ENCODE peak calls at places on chromosomes 12 and 14, in eight cellular contexts. O, G, X, L, S, E, K and Z are unnamed samples.

GRCh38 chr12:22598763-22599161 is 26.2 kb upstream of the ETNK1 start:
- DNase-seq in X (no peak), E (no peak), G (no peak), L (no peak), O (no peak), S (no peak), K (no peak), Z (no peak)

GRCh38 chr14:92505826-92506225 is 7.8 kb upstream of the RIN3 start:
- DNase-seq in G (no peak), S (no peak), O (no peak), X (no peak), L (no peak), K (no peak), E (no peak), Z (no peak)

GRCh38 chr12:87329076-87329863 is 699.9 kb downstream of the C12orf50 start:
- DNase-seq in E (no peak), K (no peak), S (no peak), X (no peak), O (no peak), L (no peak), G (no peak), Z (peak)

GRCh38 chr12:75922944-75923642 is 108.5 kb downstream of the PHLDA1 start:
- DNase-seq in S (no peak), G (no peak), O (no peak), X (no peak), E (no peak), L (no peak), K (no peak), Z (no peak)

GRCh38 chr14:104545151-104545931 is 34.2 kb upstream of the C14orf180 start:
- DNase-seq in X (peak), L (no peak), E (no peak), O (no peak), S (no peak), K (peak), G (no peak), Z (no peak)

GRCh38 chr12:51910168-51910567 is 2.9 kb downstream of the ACVRL1 start:
- DNase-seq in X (peak), L (peak), E (no peak), K (no peak), O (no peak), S (no peak), G (no peak), Z (no peak)

GRCh38 chr12:20368653-20369163 is 371 bp downstream of the PDE3A start:
- DNase-seq in X (peak), K (peak), E (no peak), G (peak), L (peak), S (no peak), O (peak), Z (peak)

GRCh38 chr14:22088614-22089359 is 415.2 kb upstream of the OR4E1 start:
- DNase-seq in S (no peak), X (no peak), G (no peak), K (no peak), L (peak), E (no peak), O (peak), Z (peak)

GRCh38 chr12:66036317-66036716 is 94.2 kb downstream of the LLPH start:
- DNase-seq in G (peak), O (peak), S (peak), L (peak), K (no peak), X (no peak), E (no peak), Z (peak)

GRCh38 chr14:84825481-84825880 is 704.5 kb upstream of the FLRT2 start:
- DNase-seq in S (no peak), X (no peak), G (peak), K (no peak), L (peak), O (peak), E (no peak), Z (no peak)

GRCh38 chr12:67797316-67797741 is 148.8 kb downstream of the DYRK2 start:
- DNase-seq in K (no peak), L (no peak), G (no peak), E (no peak), S (peak), X (no peak), O (no peak), Z (peak)

GRCh38 chr12:42893802-42894201 is 304.3 kb upstream of the PRICKLE1 start:
- DNase-seq in E (no peak), X (no peak), O (peak), G (no peak), S (no peak), L (peak), K (no peak), Z (no peak)

GRCh38 chr12:95959107-95959506 is 16.0 kb downstream of the AMDHD1 start:
- DNase-seq in X (no peak), S (no peak), G (no peak), E (no peak), L (peak), K (no peak), O (peak), Z (peak)

GRCh38 chr12:50174971-50175715 is 8.0 kb upstream of the CERS5 start:
- DNase-seq in E (no peak), O (peak), G (peak), K (no peak), X (peak), S (no peak), L (peak), Z (peak)

GRCh38 chr12:65209655-65210043 is 40.3 kb downstream of the LEMD3 start:
- DNase-seq in O (no peak), E (no peak), G (no peak), L (peak), S (no peak), X (no peak), K (no peak), Z (peak)

GRCh38 chr12:20567413-20567812 is 127.7 kb upstream of the SLCO1C1 start:
- DNase-seq in L (peak), E (no peak), X (no peak), S (no peak), O (no peak), K (no peak), G (no peak), Z (peak)

GRCh38 chr12:63977441-63977840 is 132.9 kb downstream of the SRGAP1 start:
- DNase-seq in E (no peak), G (no peak), X (no peak), K (no peak), O (no peak), S (no peak), L (no peak), Z (no peak)

GRCh38 chr14:25394791-25395391 is 344.9 kb upstream of the STXBP6 start:
- DNase-seq in E (no peak), X (no peak), L (no peak), K (no peak), G (no peak), S (no peak), O (no peak), Z (no peak)

GRCh38 chr12:57085999-57086950 is 2.6 kb upstream of the NAB2 start:
- DNase-seq in G (peak), X (peak), S (peak), E (peak), K (peak), L (peak), O (peak), Z (peak)

GRCh38 chr14:105479438-105480164 is 5.0 kb downstream of the CRIP2 start:
- DNase-seq in K (peak), X (no peak), O (no peak), G (no peak), E (no peak), L (no peak), S (no peak), Z (no peak)

GRCh38 chr14:57851354-57851753 is 14.5 kb downstream of the SLC35F4 start:
- DNase-seq in K (no peak), E (no peak), X (no peak), S (no peak), L (no peak), G (no peak), O (no peak), Z (no peak)

GRCh38 chr12:20508362-20508761 is 140.0 kb downstream of the PDE3A start:
- DNase-seq in X (no peak), O (no peak), L (peak), G (no peak), S (no peak), E (no peak), K (no peak), Z (peak)

GRCh38 chr12:22282283-22282682 is 52.2 kb downstream of the ST8SIA1 start:
- DNase-seq in L (peak), O (peak), S (no peak), K (no peak), X (no peak), E (no peak), G (peak), Z (peak)

DNA sequence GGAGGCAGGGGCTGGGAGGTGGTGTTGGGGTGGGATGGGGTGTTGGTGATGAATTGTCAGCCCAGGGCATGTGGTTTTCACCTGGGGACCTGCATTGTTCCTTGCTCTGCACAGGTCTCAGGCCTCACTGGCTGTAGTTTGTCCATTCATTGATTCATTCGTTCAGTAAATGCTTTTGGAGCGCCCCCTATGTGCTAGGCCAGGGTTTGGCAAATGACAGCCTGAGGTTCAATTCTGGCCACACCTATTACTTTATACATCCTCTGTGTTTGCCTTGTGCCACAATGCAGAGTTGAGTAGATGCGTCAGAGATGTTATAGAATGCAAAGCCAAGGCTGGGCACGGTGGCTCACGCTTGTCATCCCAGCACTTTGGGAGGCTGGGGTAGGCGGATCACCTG is 4.7 kb downstream of the ADCK1 start:
- DNase-seq in X (no peak), L (peak), E (no peak), G (no peak), O (no peak), S (no peak), K (no peak), Z (peak)
- TF ChIP-seq CTCF in X (no peak), L (peak), E (no peak), G (peak), O (peak), S (no peak), K (no peak), Z (peak)

DNA sequence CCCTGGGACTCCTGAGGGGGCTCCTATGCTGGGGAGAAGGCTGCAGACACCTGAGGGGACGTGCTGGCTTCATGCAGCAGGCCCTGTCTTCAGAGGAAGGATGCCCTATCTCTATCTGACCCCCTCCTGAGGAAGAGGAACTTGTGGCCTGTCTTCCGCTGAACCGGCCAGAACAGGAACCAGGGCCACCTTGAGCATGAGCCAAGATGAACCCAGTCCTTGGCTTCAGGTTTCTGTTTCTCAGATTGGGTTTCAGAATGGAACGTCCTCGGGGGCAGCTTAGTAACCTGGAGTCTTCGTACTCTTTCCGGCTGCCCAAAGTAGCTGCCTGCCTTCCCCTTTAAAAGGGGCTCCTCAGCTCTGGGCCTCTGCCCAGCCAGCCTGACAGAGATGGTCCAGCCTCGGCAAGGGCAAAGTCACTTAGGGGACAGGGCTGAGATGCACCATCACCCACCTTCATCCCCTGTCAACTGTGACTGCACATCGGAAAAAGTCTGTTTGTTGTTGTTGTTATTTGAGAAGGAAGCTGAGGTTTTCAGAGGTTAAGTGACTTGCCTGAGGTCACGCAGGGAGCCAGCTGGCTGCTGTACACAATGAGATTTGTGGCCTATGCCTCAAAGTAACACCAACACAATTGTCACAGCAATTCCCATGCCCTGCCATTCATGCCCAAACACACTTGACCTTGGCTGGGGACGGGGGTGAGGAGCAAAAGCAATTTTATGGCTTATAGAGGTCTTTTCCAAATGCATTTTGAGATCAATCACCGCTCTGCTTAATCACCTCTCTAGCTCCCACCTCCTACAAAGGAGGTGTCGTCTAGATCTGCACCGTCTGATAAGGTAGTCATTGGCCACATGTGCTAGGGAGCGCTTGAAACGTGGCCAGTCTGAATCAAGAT is 13.4 kb downstream of the ASB2 start:
- DNase-seq in S (peak), E (no peak), G (no peak), O (no peak), X (no peak), L (peak), K (peak), Z (no peak)
- H3K4me3 ChIP-seq in S (peak), E (no peak), G (no peak), O (no peak), X (no peak), L (no peak), K (no peak), Z (no peak)

DNA sequence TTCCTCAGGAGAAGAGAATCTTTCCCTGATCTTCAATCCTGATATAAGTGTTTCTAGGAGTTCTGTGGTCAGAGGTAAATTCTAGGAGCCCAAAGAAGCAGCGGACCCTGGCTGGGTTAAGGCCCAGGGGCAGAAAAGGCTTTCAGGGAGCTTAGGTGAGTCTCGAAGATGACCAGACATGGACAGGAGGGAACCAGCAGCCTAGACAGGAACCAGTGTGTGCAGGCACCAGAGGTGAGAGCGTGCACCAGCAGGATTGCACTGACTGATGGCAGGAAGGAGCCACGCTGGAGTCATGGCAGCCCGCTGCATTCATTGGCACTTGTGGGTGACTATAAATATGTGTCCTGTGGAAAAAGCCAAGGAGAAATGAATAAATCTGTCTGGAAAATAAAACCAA is 489.9 kb downstream of the BCL11B start:
- DNase-seq in O (no peak), K (no peak), X (no peak), G (no peak), S (no peak), L (no peak), E (no peak), Z (no peak)
- TF ChIP-seq CTCF in O (no peak), K (no peak), X (no peak), G (no peak), S (no peak), L (no peak), E (no peak), Z (no peak)

GRCh38 chr14:102593841-102594170 is 1.4 kb downstream of the RCOR1 start:
- DNase-seq in G (no peak), L (peak), S (no peak), O (peak), X (no peak), E (no peak), K (no peak), Z (peak)

GRCh38 chr14:102591372-102591943 is 991 bp upstream of the RCOR1 start:
- DNase-seq in L (peak), K (peak), O (peak), S (peak), G (no peak), X (peak), E (peak), Z (no peak)

GRCh38 chr14:102590667-102591099 is 1.8 kb upstream of the RCOR1 start:
- DNase-seq in O (peak), G (peak), L (peak), S (peak), K (no peak), E (peak), X (no peak), Z (peak)

GRCh38 chr14:102592969-102593840 is 756 bp downstream of the RCOR1 start:
- DNase-seq in O (peak), X (peak), E (peak), G (no peak), S (peak), L (peak), K (peak), Z (peak)

GRCh38 chr14:102591944-102592772 is at the start of gene RCOR1:
- DNase-seq in G (peak), L (peak), S (peak), K (peak), E (peak), O (peak), X (peak), Z (peak)
- H3K4me3 ChIP-seq in G (peak), L (peak), S (peak), K (peak), E (peak), O (peak), X (peak), Z (peak)

GRCh38 chr14:81301813-81302212 is 81.1 kb upstream of the GTF2A1 start:
- DNase-seq in E (no peak), S (peak), G (no peak), X (no peak), O (no peak), K (no peak), L (no peak), Z (no peak)

GRCh38 chr14:81298911-81299310 is 78.2 kb upstream of the GTF2A1 start:
- DNase-seq in L (no peak), X (no peak), E (no peak), O (no peak), G (no peak), K (no peak), S (no peak), Z (no peak)

GRCh38 chr14:81302613-81303012 is 81.9 kb upstream of the GTF2A1 start:
- DNase-seq in E (no peak), L (no peak), S (no peak), K (no peak), X (no peak), G (no peak), O (no peak), Z (no peak)

GRCh38 chr14:81303258-81303935 is 82.6 kb upstream of the GTF2A1 start:
- DNase-seq in E (peak), S (peak), K (peak), O (no peak), X (peak), L (no peak), G (no peak), Z (no peak)

DNA sequence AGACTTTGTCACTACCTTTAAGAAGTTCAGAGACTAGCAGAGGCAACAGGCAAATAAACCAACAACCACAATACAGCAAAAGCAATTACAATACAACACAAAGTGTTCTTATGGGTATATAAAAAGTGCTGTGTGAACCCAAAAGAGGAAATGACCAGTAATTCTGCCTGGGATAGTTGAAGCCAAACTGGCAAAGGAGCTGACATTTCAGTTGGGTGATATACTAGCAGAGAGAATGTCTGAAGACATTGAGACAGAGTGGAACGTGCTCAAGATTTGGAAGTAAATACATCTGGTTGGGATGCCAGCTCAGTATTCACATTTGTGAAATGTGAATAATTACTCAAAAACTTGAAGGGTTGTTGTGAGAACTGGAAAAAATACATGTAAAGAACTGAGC is 80.6 kb upstream of the GTF2A1 start:
- DNase-seq in X (no peak), S (no peak), O (no peak), L (no peak), K (no peak), G (no peak), E (no peak), Z (no peak)
- TF ChIP-seq CTCF in X (no peak), S (no peak), O (no peak), L (no peak), K (no peak), G (no peak), E (no peak), Z (no peak)

DNA sequence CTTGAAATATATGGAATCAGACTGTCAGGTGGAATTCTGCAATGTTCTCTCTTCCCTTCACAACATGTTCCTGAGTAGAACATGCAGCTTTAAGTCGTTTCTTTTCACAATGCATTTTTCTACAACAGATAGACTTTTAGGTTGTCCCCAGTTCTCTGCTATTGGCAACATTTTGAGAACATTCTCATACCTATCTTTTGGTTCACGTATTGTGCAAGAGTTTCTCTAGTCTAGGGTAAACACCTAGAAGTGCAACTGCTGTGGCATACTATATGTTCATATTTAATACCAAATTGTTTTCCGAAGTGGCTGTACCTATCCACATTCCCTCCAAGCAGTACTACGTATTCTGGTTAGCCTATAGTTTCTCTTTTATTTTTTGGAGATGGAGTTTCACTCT is 32.1 kb downstream of the PPTC7 start:
- DNase-seq in E (no peak), G (no peak), K (no peak), X (no peak), S (no peak), O (no peak), L (no peak), Z (no peak)
- H3K4me3 ChIP-seq in E (no peak), G (no peak), K (no peak), X (no peak), S (no peak), O (no peak), L (no peak), Z (no peak)

GRCh38 chr14:23750357-23750756 is 114.2 kb downstream of the DHRS2 start:
- DNase-seq in X (no peak), G (no peak), S (no peak), O (no peak), K (no peak), E (no peak), L (no peak), Z (no peak)

GRCh38 chr14:23751591-23751990 is 115.4 kb downstream of the DHRS2 start:
- DNase-seq in O (no peak), L (no peak), E (no peak), G (no peak), K (no peak), X (no peak), S (no peak), Z (no peak)
- TF ChIP-seq CTCF in O (no peak), L (no peak), E (no peak), G (no peak), K (no peak), X (no peak), S (no peak), Z (no peak)

DNA sequence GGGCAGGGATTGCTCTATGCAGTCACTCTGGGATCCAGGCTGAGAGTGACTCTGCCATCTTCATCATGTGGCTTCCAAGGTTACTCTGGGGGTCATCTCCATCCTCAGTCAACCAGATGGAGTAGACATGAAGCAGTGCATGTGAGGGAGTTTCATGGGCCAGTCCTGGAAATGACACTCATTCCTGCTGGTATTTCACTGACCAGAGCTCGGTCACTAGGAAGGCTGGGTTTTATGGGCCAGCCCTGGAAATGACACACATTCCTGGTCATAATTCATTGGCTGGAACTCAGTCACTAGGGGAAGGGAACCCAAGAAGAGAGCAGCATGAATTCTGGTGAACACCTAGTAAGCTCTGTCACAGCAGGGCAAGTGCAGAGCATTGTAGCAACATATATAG is 144.7 kb downstream of the SMOC1 start:
- DNase-seq in E (no peak), S (no peak), K (no peak), X (peak), G (peak), L (no peak), O (no peak), Z (no peak)
- H3K4me3 ChIP-seq in E (no peak), S (no peak), K (no peak), X (no peak), G (no peak), L (no peak), O (no peak), Z (no peak)